ENCODE peak calls at places on chromosomes 3 and 15, in six cellular contexts. One of them, this sample, is unnamed.

GRCh38 chr3:38029400-38030125 is at the start of gene PLCD1:
- DNase-seq in GM12878: no peak
- DNase-seq in HepG2: peak
- DNase-seq in H1: peak
- DNase-seq in K562: peak
- DNase-seq in GM12891: no peak
- DNase-seq in this sample: no peak

GRCh38 chr3:57017481-57017880 is 43.0 kb upstream of the SPATA12 start:
- DNase-seq in H1: no peak
- DNase-seq in GM12878: no peak
- DNase-seq in K562: no peak
- DNase-seq in GM12891: no peak
- DNase-seq in HepG2: peak
- DNase-seq in this sample: no peak

GRCh38 chr15:74869726-74870407 is 3.3 kb downstream of the SCAMP2 start:
- DNase-seq in HepG2: no peak
- DNase-seq in K562: no peak
- DNase-seq in GM12878: peak
- DNase-seq in GM12891: peak
- DNase-seq in H1: no peak
- DNase-seq in this sample: peak

GRCh38 chr3:113623324-113623723 is 73.1 kb downstream of the USF3 start:
- DNase-seq in HepG2: no peak
- DNase-seq in GM12891: no peak
- DNase-seq in GM12878: no peak
- DNase-seq in K562: no peak
- DNase-seq in H1: peak
- DNase-seq in this sample: no peak

GRCh38 chr3:142029052-142029642 is 120.2 kb downstream of the TFDP2 start:
- DNase-seq in K562: no peak
- DNase-seq in HepG2: no peak
- DNase-seq in H1: no peak
- DNase-seq in GM12878: peak
- DNase-seq in GM12891: no peak
- DNase-seq in this sample: no peak

GRCh38 chr3:166123576-166123975 is 286.4 kb upstream of the BCHE start:
- DNase-seq in GM12891: no peak
- DNase-seq in HepG2: no peak
- DNase-seq in K562: no peak
- DNase-seq in GM12878: no peak
- DNase-seq in H1: no peak
- DNase-seq in this sample: no peak

GRCh38 chr3:124928333-124929202 is 6.0 kb downstream of the MUC13 start:
- DNase-seq in K562: peak
- DNase-seq in GM12878: no peak
- DNase-seq in HepG2: peak
- DNase-seq in H1: peak
- DNase-seq in GM12891: no peak
- DNase-seq in this sample: no peak

GRCh38 chr15:68271854-68272471 is 5.6 kb upstream of the FEM1B start:
- DNase-seq in GM12891: no peak
- DNase-seq in H1: no peak
- DNase-seq in K562: no peak
- DNase-seq in GM12878: no peak
- DNase-seq in HepG2: peak
- DNase-seq in this sample: no peak

GRCh38 chr3:184766555-184767261 is 45.3 kb upstream of the VPS8 start:
- DNase-seq in K562: peak
- DNase-seq in HepG2: no peak
- DNase-seq in H1: no peak
- DNase-seq in GM12878: no peak
- DNase-seq in GM12891: no peak
- DNase-seq in this sample: no peak

GRCh38 chr3:101635954-101636798 is 40.8 kb downstream of the ZBTB11 start:
- DNase-seq in K562: peak
- DNase-seq in GM12891: peak
- DNase-seq in HepG2: peak
- DNase-seq in GM12878: peak
- DNase-seq in H1: peak
- DNase-seq in this sample: peak

GRCh38 chr15:40906947-40907802 is 12.9 kb downstream of the VPS18 start:
- DNase-seq in H1: no peak
- DNase-seq in K562: no peak
- DNase-seq in GM12891: no peak
- DNase-seq in GM12878: no peak
- DNase-seq in HepG2: no peak
- DNase-seq in this sample: no peak

GRCh38 chr15:29139540-29140459 is 129.8 kb downstream of the NSMCE3 start:
- DNase-seq in GM12878: no peak
- DNase-seq in K562: peak
- DNase-seq in HepG2: no peak
- DNase-seq in GM12891: peak
- DNase-seq in H1: peak
- DNase-seq in this sample: peak

GRCh38 chr3:195173696-195174095 is 97.3 kb downstream of the XXYLT1 start:
- DNase-seq in GM12891: no peak
- DNase-seq in H1: no peak
- DNase-seq in K562: no peak
- DNase-seq in GM12878: no peak
- DNase-seq in HepG2: no peak
- DNase-seq in this sample: no peak

GRCh38 chr3:16391936-16392536 is 121.5 kb downstream of the RFTN1 start:
- DNase-seq in GM12878: no peak
- DNase-seq in H1: no peak
- DNase-seq in HepG2: no peak
- DNase-seq in GM12891: no peak
- DNase-seq in K562: no peak
- DNase-seq in this sample: no peak

GRCh38 chr3:152610621-152611020 is 224.3 kb upstream of the P2RY1 start:
- DNase-seq in GM12891: no peak
- DNase-seq in K562: no peak
- DNase-seq in H1: no peak
- DNase-seq in GM12878: no peak
- DNase-seq in HepG2: no peak
- DNase-seq in this sample: no peak

GRCh38 chr3:169634618-169635236 is 28.8 kb downstream of the MECOM start:
- DNase-seq in GM12878: no peak
- DNase-seq in K562: no peak
- DNase-seq in H1: no peak
- DNase-seq in HepG2: peak
- DNase-seq in GM12891: no peak
- DNase-seq in this sample: no peak

GRCh38 chr3:134054231-134054630 is 24.5 kb upstream of the SLCO2A1 start:
- DNase-seq in K562: no peak
- DNase-seq in H1: no peak
- DNase-seq in HepG2: no peak
- DNase-seq in GM12878: no peak
- DNase-seq in GM12891: no peak
- DNase-seq in this sample: no peak

GRCh38 chr3:49724586-49724985 is 835 bp upstream of the GMPPB start:
- DNase-seq in GM12878: no peak
- DNase-seq in H1: peak
- DNase-seq in GM12891: no peak
- DNase-seq in K562: no peak
- DNase-seq in HepG2: no peak
- DNase-seq in this sample: no peak

GRCh38 chr15:62089616-62090015 is 22.8 kb downstream of the C2CD4A start:
- DNase-seq in HepG2: no peak
- DNase-seq in GM12891: no peak
- DNase-seq in H1: no peak
- DNase-seq in GM12878: no peak
- DNase-seq in K562: no peak
- DNase-seq in this sample: no peak

GRCh38 chr15:51837784-51838183 is 8.3 kb downstream of the TMOD3 start:
- DNase-seq in HepG2: no peak
- DNase-seq in GM12891: no peak
- DNase-seq in K562: no peak
- DNase-seq in H1: no peak
- DNase-seq in GM12878: peak
- DNase-seq in this sample: no peak

GRCh38 chr3:124606180-124606579 is 124.1 kb upstream of the UMPS start:
- DNase-seq in K562: no peak
- DNase-seq in HepG2: no peak
- DNase-seq in GM12891: no peak
- DNase-seq in H1: no peak
- DNase-seq in GM12878: no peak
- DNase-seq in this sample: no peak

GRCh38 chr15:59636184-59636583 is 21.1 kb downstream of the GTF2A2 start:
- DNase-seq in K562: no peak
- DNase-seq in H1: peak
- DNase-seq in GM12878: no peak
- DNase-seq in HepG2: no peak
- DNase-seq in GM12891: no peak
- DNase-seq in this sample: no peak

GRCh38 chr15:59632714-59633113 is 21.1 kb downstream of the GCNT3 start:
- DNase-seq in HepG2: peak
- DNase-seq in GM12891: no peak
- DNase-seq in H1: peak
- DNase-seq in K562: no peak
- DNase-seq in GM12878: no peak
- DNase-seq in this sample: no peak
- TF ChIP-seq TAF1 in HepG2: no peak
- TF ChIP-seq TAF1 in GM12891: no peak
- TF ChIP-seq TAF1 in H1: no peak
- TF ChIP-seq TAF1 in K562: no peak
- TF ChIP-seq TAF1 in GM12878: no peak
- TF ChIP-seq TAF1 in this sample: no peak

GRCh38 chr15:59300618-59301139 is 72.0 kb downstream of the MYO1E start:
- DNase-seq in GM12891: no peak
- DNase-seq in K562: no peak
- DNase-seq in HepG2: no peak
- DNase-seq in H1: no peak
- DNase-seq in GM12878: no peak
- DNase-seq in this sample: no peak
- TF ChIP-seq POLR2A in GM12891: no peak
- TF ChIP-seq POLR2A in K562: no peak
- TF ChIP-seq POLR2A in HepG2: no peak
- TF ChIP-seq POLR2A in H1: no peak
- TF ChIP-seq POLR2A in GM12878: no peak
- TF ChIP-seq POLR2A in this sample: no peak

DNA sequence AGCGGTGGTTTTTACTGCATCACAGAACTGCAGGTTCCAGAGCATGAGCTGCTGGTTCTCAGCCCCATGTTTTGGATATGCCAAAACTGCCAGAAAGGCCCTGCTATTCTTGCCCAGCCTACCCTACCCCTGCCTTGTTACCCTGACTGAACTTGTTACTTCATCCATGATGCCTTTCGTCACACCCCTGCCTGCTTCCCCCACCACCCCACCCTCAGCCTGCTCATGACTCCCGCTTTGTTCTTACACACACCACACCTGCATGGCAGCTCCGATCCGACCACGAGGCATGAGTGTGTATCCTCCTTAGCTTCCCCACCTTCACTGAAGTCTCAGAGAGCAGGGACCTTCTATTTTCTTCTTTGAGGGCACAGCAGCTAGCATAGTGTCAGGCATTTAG is 5.1 kb upstream of the TM4SF1 start:
- DNase-seq in HepG2: no peak
- DNase-seq in GM12878: no peak
- DNase-seq in H1: no peak
- DNase-seq in K562: no peak
- DNase-seq in GM12891: no peak
- DNase-seq in this sample: no peak
- TF ChIP-seq TAF1 in HepG2: no peak
- TF ChIP-seq TAF1 in GM12878: no peak
- TF ChIP-seq TAF1 in H1: no peak
- TF ChIP-seq TAF1 in K562: no peak
- TF ChIP-seq TAF1 in GM12891: no peak
- TF ChIP-seq TAF1 in this sample: no peak

GRCh38 chr15:67176195-67176971 is 78.1 kb downstream of the AAGAB start:
- DNase-seq in K562: no peak
- DNase-seq in GM12891: no peak
- DNase-seq in GM12878: no peak
- DNase-seq in HepG2: no peak
- DNase-seq in H1: no peak
- DNase-seq in this sample: no peak
- TF ChIP-seq POLR2A in K562: no peak
- TF ChIP-seq POLR2A in GM12891: no peak
- TF ChIP-seq POLR2A in GM12878: no peak
- TF ChIP-seq POLR2A in HepG2: no peak
- TF ChIP-seq POLR2A in H1: no peak
- TF ChIP-seq POLR2A in this sample: no peak